ENCODE peak calls at places on chromosome 11, in eight cellular contexts. One of them, this sample, is unnamed. For H3K4me1, the result is how much of the 10 kb centered on the place peaks cover.

GRCh38 chr11:420054-420910 is 5.5 kb upstream of the SIGIRR start:
- DNase-seq in left ventricle myocardium inferior: no peak
- DNase-seq in GM23248: no peak
- DNase-seq in mucosa of descending colon: no peak
- DNase-seq in cardiac muscle cell: no peak
- DNase-seq in CD8-positive, alpha-beta memory T cell: no peak
- DNase-seq in upper lobe of right lung: no peak
- DNase-seq in IMR-90: no peak
- DNase-seq in this sample: no peak

GRCh38 chr11:17923213-17923612 is 89.6 kb downstream of the SERGEF start:
- DNase-seq in left ventricle myocardium inferior: peak
- DNase-seq in GM23248: no peak
- DNase-seq in mucosa of descending colon: no peak
- DNase-seq in cardiac muscle cell: peak
- DNase-seq in CD8-positive, alpha-beta memory T cell: no peak
- DNase-seq in upper lobe of right lung: no peak
- DNase-seq in IMR-90: no peak
- DNase-seq in this sample: no peak

GRCh38 chr11:77250881-77251640 is 50.4 kb downstream of the GDPD4 start:
- DNase-seq in left ventricle myocardium inferior: no peak
- DNase-seq in GM23248: peak
- DNase-seq in mucosa of descending colon: no peak
- DNase-seq in cardiac muscle cell: no peak
- DNase-seq in CD8-positive, alpha-beta memory T cell: no peak
- DNase-seq in upper lobe of right lung: no peak
- DNase-seq in IMR-90: peak
- DNase-seq in this sample: no peak

GRCh38 chr11:2577071-2578005 is 122.5 kb downstream of the KCNQ1OT1 start:
- DNase-seq in left ventricle myocardium inferior: peak
- DNase-seq in GM23248: no peak
- DNase-seq in mucosa of descending colon: peak
- DNase-seq in cardiac muscle cell: peak
- DNase-seq in CD8-positive, alpha-beta memory T cell: no peak
- DNase-seq in upper lobe of right lung: peak
- DNase-seq in IMR-90: no peak
- DNase-seq in this sample: no peak

GRCh38 chr11:72589802-72590761 is 84.1 kb downstream of the PDE2A start:
- DNase-seq in left ventricle myocardium inferior: peak
- DNase-seq in GM23248: peak
- DNase-seq in mucosa of descending colon: peak
- DNase-seq in cardiac muscle cell: peak
- DNase-seq in CD8-positive, alpha-beta memory T cell: peak
- DNase-seq in upper lobe of right lung: peak
- DNase-seq in IMR-90: no peak
- DNase-seq in this sample: no peak

GRCh38 chr11:26556582-26556981 is 15.5 kb downstream of the MUC15 start:
- DNase-seq in left ventricle myocardium inferior: no peak
- DNase-seq in GM23248: no peak
- DNase-seq in mucosa of descending colon: no peak
- DNase-seq in cardiac muscle cell: no peak
- DNase-seq in CD8-positive, alpha-beta memory T cell: no peak
- DNase-seq in upper lobe of right lung: no peak
- DNase-seq in IMR-90: no peak
- DNase-seq in this sample: no peak

GRCh38 chr11:44221992-44222391 is 87.9 kb downstream of the ALX4 start:
- DNase-seq in left ventricle myocardium inferior: no peak
- DNase-seq in GM23248: no peak
- DNase-seq in mucosa of descending colon: no peak
- DNase-seq in cardiac muscle cell: no peak
- DNase-seq in CD8-positive, alpha-beta memory T cell: no peak
- DNase-seq in upper lobe of right lung: no peak
- DNase-seq in IMR-90: no peak
- DNase-seq in this sample: no peak

GRCh38 chr11:2205214-2205770 is 33.7 kb upstream of the TH start:
- DNase-seq in left ventricle myocardium inferior: no peak
- DNase-seq in GM23248: no peak
- DNase-seq in mucosa of descending colon: no peak
- DNase-seq in cardiac muscle cell: no peak
- DNase-seq in CD8-positive, alpha-beta memory T cell: no peak
- DNase-seq in upper lobe of right lung: no peak
- DNase-seq in IMR-90: no peak
- DNase-seq in this sample: no peak

GRCh38 chr11:72975778-72976520 is 161.7 kb downstream of the ATG16L2 start:
- DNase-seq in left ventricle myocardium inferior: no peak
- DNase-seq in GM23248: peak
- DNase-seq in mucosa of descending colon: no peak
- DNase-seq in cardiac muscle cell: no peak
- DNase-seq in CD8-positive, alpha-beta memory T cell: no peak
- DNase-seq in upper lobe of right lung: no peak
- DNase-seq in IMR-90: peak
- DNase-seq in this sample: no peak

GRCh38 chr11:92627615-92628201 is 341.7 kb upstream of the MTNR1B start:
- DNase-seq in left ventricle myocardium inferior: no peak
- DNase-seq in GM23248: peak
- DNase-seq in mucosa of descending colon: no peak
- DNase-seq in cardiac muscle cell: no peak
- DNase-seq in CD8-positive, alpha-beta memory T cell: no peak
- DNase-seq in upper lobe of right lung: no peak
- DNase-seq in IMR-90: peak
- DNase-seq in this sample: no peak

GRCh38 chr11:69449320-69450063 is 32.0 kb upstream of the LINC01488 start:
- DNase-seq in left ventricle myocardium inferior: peak
- DNase-seq in GM23248: no peak
- DNase-seq in mucosa of descending colon: no peak
- DNase-seq in cardiac muscle cell: peak
- DNase-seq in CD8-positive, alpha-beta memory T cell: no peak
- DNase-seq in upper lobe of right lung: no peak
- DNase-seq in IMR-90: peak
- DNase-seq in this sample: peak

GRCh38 chr11:119373917-119374631 is 7.4 kb downstream of the USP2 start:
- DNase-seq in left ventricle myocardium inferior: peak
- DNase-seq in GM23248: peak
- DNase-seq in mucosa of descending colon: peak
- DNase-seq in cardiac muscle cell: peak
- DNase-seq in CD8-positive, alpha-beta memory T cell: peak
- DNase-seq in upper lobe of right lung: peak
- DNase-seq in IMR-90: peak
- DNase-seq in this sample: no peak

GRCh38 chr11:119374632-119375394 is 6.7 kb downstream of the USP2 start:
- DNase-seq in left ventricle myocardium inferior: no peak
- DNase-seq in GM23248: peak
- DNase-seq in mucosa of descending colon: no peak
- DNase-seq in cardiac muscle cell: no peak
- DNase-seq in CD8-positive, alpha-beta memory T cell: no peak
- DNase-seq in upper lobe of right lung: peak
- DNase-seq in IMR-90: no peak
- DNase-seq in this sample: no peak

GRCh38 chr11:119372260-119373058 is 9.0 kb downstream of the USP2 start:
- DNase-seq in left ventricle myocardium inferior: no peak
- DNase-seq in GM23248: no peak
- DNase-seq in mucosa of descending colon: no peak
- DNase-seq in cardiac muscle cell: no peak
- DNase-seq in CD8-positive, alpha-beta memory T cell: no peak
- DNase-seq in upper lobe of right lung: peak
- DNase-seq in IMR-90: no peak
- DNase-seq in this sample: no peak

GRCh38 chr11:119371778-119372182 is 9.7 kb downstream of the USP2 start:
- DNase-seq in left ventricle myocardium inferior: no peak
- DNase-seq in GM23248: no peak
- DNase-seq in mucosa of descending colon: no peak
- DNase-seq in cardiac muscle cell: no peak
- DNase-seq in CD8-positive, alpha-beta memory T cell: no peak
- DNase-seq in upper lobe of right lung: peak
- DNase-seq in IMR-90: no peak
- DNase-seq in this sample: no peak

GRCh38 chr11:119373059-119373875 is 8.2 kb downstream of the USP2 start:
- DNase-seq in left ventricle myocardium inferior: no peak
- DNase-seq in GM23248: no peak
- DNase-seq in mucosa of descending colon: no peak
- DNase-seq in cardiac muscle cell: no peak
- DNase-seq in CD8-positive, alpha-beta memory T cell: no peak
- DNase-seq in upper lobe of right lung: peak
- DNase-seq in IMR-90: no peak
- DNase-seq in this sample: no peak
- H3K4me1 ChIP-seq in left ventricle myocardium inferior: half or more
- H3K4me1 ChIP-seq in GM23248: under half
- H3K4me1 ChIP-seq in mucosa of descending colon: under half
- H3K4me1 ChIP-seq in cardiac muscle cell: half or more
- H3K4me1 ChIP-seq in CD8-positive, alpha-beta memory T cell: under half
- H3K4me1 ChIP-seq in upper lobe of right lung: under half
- H3K4me1 ChIP-seq in IMR-90: under half
- H3K4me1 ChIP-seq in this sample: under half

DNA sequence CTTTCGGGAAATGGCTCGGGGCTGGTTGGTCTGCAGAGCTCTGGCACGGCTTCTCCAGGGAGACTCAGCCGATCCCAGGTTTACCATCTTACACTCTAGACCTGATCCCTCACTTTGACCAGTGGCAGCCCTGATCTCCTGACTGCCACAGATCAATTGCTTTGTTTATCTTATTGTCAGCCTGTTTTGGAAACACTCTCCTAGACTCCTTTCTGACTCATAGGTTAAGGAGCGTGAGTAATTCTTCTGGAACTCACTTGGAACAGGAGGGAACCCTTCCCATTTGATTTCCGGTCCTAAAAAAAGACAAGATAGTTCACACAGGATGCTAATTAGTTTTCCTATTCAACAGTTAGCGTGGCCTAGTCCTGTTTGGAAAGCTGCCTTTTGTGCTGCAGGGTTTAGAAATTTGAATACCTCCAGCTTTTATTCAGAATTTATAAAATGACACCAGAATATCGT is 16.0 kb upstream of the BMAL1 start:
- DNase-seq in left ventricle myocardium inferior: no peak
- DNase-seq in GM23248: peak
- DNase-seq in mucosa of descending colon: no peak
- DNase-seq in cardiac muscle cell: no peak
- DNase-seq in CD8-positive, alpha-beta memory T cell: no peak
- DNase-seq in upper lobe of right lung: no peak
- DNase-seq in IMR-90: peak
- DNase-seq in this sample: no peak
- H3K4me3 ChIP-seq in left ventricle myocardium inferior: peak
- H3K4me3 ChIP-seq in GM23248: peak
- H3K4me3 ChIP-seq in mucosa of descending colon: no peak
- H3K4me3 ChIP-seq in cardiac muscle cell: no peak
- H3K4me3 ChIP-seq in CD8-positive, alpha-beta memory T cell: no peak
- H3K4me3 ChIP-seq in upper lobe of right lung: no peak
- H3K4me3 ChIP-seq in IMR-90: no peak
- H3K4me3 ChIP-seq in this sample: no peak

GRCh38 chr11:33893711-33894401 is 2.0 kb upstream of the LMO2 start:
- DNase-seq in left ventricle myocardium inferior: no peak
- DNase-seq in GM23248: no peak
- DNase-seq in mucosa of descending colon: peak
- DNase-seq in cardiac muscle cell: no peak
- DNase-seq in CD8-positive, alpha-beta memory T cell: peak
- DNase-seq in upper lobe of right lung: no peak
- DNase-seq in IMR-90: no peak
- DNase-seq in this sample: no peak

GRCh38 chr11:33895752-33896137 is 3.9 kb upstream of the LMO2 start:
- DNase-seq in left ventricle myocardium inferior: no peak
- DNase-seq in GM23248: no peak
- DNase-seq in mucosa of descending colon: no peak
- DNase-seq in cardiac muscle cell: no peak
- DNase-seq in CD8-positive, alpha-beta memory T cell: no peak
- DNase-seq in upper lobe of right lung: no peak
- DNase-seq in IMR-90: no peak
- DNase-seq in this sample: no peak

GRCh38 chr11:33891714-33892327 is at the start of gene LMO2:
- DNase-seq in left ventricle myocardium inferior: no peak
- DNase-seq in GM23248: no peak
- DNase-seq in mucosa of descending colon: no peak
- DNase-seq in cardiac muscle cell: no peak
- DNase-seq in CD8-positive, alpha-beta memory T cell: no peak
- DNase-seq in upper lobe of right lung: no peak
- DNase-seq in IMR-90: no peak
- DNase-seq in this sample: no peak

GRCh38 chr11:33892906-33893594 is 1.2 kb upstream of the LMO2 start:
- DNase-seq in left ventricle myocardium inferior: no peak
- DNase-seq in GM23248: peak
- DNase-seq in mucosa of descending colon: no peak
- DNase-seq in cardiac muscle cell: no peak
- DNase-seq in CD8-positive, alpha-beta memory T cell: no peak
- DNase-seq in upper lobe of right lung: no peak
- DNase-seq in IMR-90: no peak
- DNase-seq in this sample: no peak

GRCh38 chr11:33894402-33894754 is 2.5 kb upstream of the LMO2 start:
- DNase-seq in left ventricle myocardium inferior: no peak
- DNase-seq in GM23248: no peak
- DNase-seq in mucosa of descending colon: no peak
- DNase-seq in cardiac muscle cell: no peak
- DNase-seq in CD8-positive, alpha-beta memory T cell: no peak
- DNase-seq in upper lobe of right lung: no peak
- DNase-seq in IMR-90: no peak
- DNase-seq in this sample: no peak
- H3K4me1 ChIP-seq in left ventricle myocardium inferior: under half
- H3K4me1 ChIP-seq in GM23248: under half
- H3K4me1 ChIP-seq in mucosa of descending colon: under half
- H3K4me1 ChIP-seq in cardiac muscle cell: under half
- H3K4me1 ChIP-seq in CD8-positive, alpha-beta memory T cell: under half
- H3K4me1 ChIP-seq in upper lobe of right lung: under half
- H3K4me1 ChIP-seq in IMR-90: under half
- H3K4me1 ChIP-seq in this sample: under half

GRCh38 chr11:133990501-133990900 is 33.7 kb upstream of the IGSF9B start:
- DNase-seq in left ventricle myocardium inferior: peak
- DNase-seq in GM23248: no peak
- DNase-seq in mucosa of descending colon: no peak
- DNase-seq in cardiac muscle cell: no peak
- DNase-seq in CD8-positive, alpha-beta memory T cell: no peak
- DNase-seq in upper lobe of right lung: no peak
- DNase-seq in IMR-90: no peak
- DNase-seq in this sample: no peak

GRCh38 chr11:133988686-133989410 is 32.1 kb upstream of the IGSF9B start:
- DNase-seq in left ventricle myocardium inferior: peak
- DNase-seq in GM23248: no peak
- DNase-seq in mucosa of descending colon: no peak
- DNase-seq in cardiac muscle cell: no peak
- DNase-seq in CD8-positive, alpha-beta memory T cell: no peak
- DNase-seq in upper lobe of right lung: no peak
- DNase-seq in IMR-90: no peak
- DNase-seq in this sample: no peak

GRCh38 chr11:133992121-133992520 is 35.4 kb upstream of the IGSF9B start:
- DNase-seq in left ventricle myocardium inferior: no peak
- DNase-seq in GM23248: no peak
- DNase-seq in mucosa of descending colon: no peak
- DNase-seq in cardiac muscle cell: no peak
- DNase-seq in CD8-positive, alpha-beta memory T cell: no peak
- DNase-seq in upper lobe of right lung: no peak
- DNase-seq in IMR-90: no peak
- DNase-seq in this sample: no peak

GRCh38 chr11:133993107-133993506 is 36.3 kb upstream of the IGSF9B start:
- DNase-seq in left ventricle myocardium inferior: no peak
- DNase-seq in GM23248: no peak
- DNase-seq in mucosa of descending colon: no peak
- DNase-seq in cardiac muscle cell: no peak
- DNase-seq in CD8-positive, alpha-beta memory T cell: no peak
- DNase-seq in upper lobe of right lung: no peak
- DNase-seq in IMR-90: no peak
- DNase-seq in this sample: no peak

DNA sequence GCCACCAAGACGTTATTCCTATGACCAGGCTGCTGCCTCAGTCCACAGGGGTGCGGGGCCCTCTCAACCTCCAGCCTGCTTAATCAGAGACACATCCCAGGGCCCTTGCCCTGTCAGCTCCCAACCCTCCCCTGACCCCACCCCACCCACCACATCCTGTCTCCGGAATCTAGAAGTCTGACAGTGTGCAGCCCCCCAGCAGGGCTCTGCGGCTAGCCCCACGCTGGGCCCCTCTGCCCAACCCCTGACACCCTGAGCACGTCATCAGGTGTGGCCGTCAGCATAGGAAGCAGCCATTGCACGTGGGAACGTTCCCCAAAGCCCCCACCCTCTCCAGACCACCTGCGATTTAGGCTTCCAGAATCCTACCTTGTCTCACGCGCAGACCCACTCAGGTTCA is 34.3 kb upstream of the IGSF9B start:
- DNase-seq in left ventricle myocardium inferior: peak
- DNase-seq in GM23248: no peak
- DNase-seq in mucosa of descending colon: no peak
- DNase-seq in cardiac muscle cell: no peak
- DNase-seq in CD8-positive, alpha-beta memory T cell: no peak
- DNase-seq in upper lobe of right lung: no peak
- DNase-seq in IMR-90: no peak
- DNase-seq in this sample: no peak
- H3K4me3 ChIP-seq in left ventricle myocardium inferior: no peak
- H3K4me3 ChIP-seq in GM23248: no peak
- H3K4me3 ChIP-seq in mucosa of descending colon: no peak
- H3K4me3 ChIP-seq in cardiac muscle cell: no peak
- H3K4me3 ChIP-seq in CD8-positive, alpha-beta memory T cell: no peak
- H3K4me3 ChIP-seq in upper lobe of right lung: no peak
- H3K4me3 ChIP-seq in IMR-90: no peak
- H3K4me3 ChIP-seq in this sample: no peak